ENCODE peak calls at places on chromosomes 5 and 9, in nine cellular contexts. O, U, T, W, P, J, X, C and I are unnamed samples.

GRCh38 chr9:97847474-97848236 is 5.4 kb upstream of the FOXE1 start:
- DNase-seq in J (no peak), P (no peak), W (no peak), U (no peak), X (no peak), T (no peak), C (no peak), O (no peak), I (peak; percentile 78)

GRCh38 chr5:8913522-8913921 is 632.4 kb downstream of the SEMA5A start:
- DNase-seq in C (no peak), W (peak; percentile 80), O (no peak), T (no peak), P (no peak), X (no peak), J (no peak), U (no peak), I (no peak)

GRCh38 chr5:127228540-127229184 is 61.9 kb upstream of the MEGF10 start:
- DNase-seq in X (no peak), J (no peak), T (peak; percentile 7), O (no peak), P (no peak), C (no peak), U (no peak), W (no peak), I (no peak)

GRCh38 chr9:76441551-76442322 is 17.2 kb upstream of the GCNT1 start:
- DNase-seq in W (no peak), X (peak; percentile 34), T (no peak), C (no peak), P (no peak), J (peak; percentile 24), U (no peak), O (no peak), I (no peak)

GRCh38 chr9:133956520-133957076 is 35.5 kb downstream of the VAV2 start:
- DNase-seq in O (no peak), T (no peak), P (no peak), X (no peak), C (no peak), J (no peak), W (no peak), U (peak; percentile 39), I (peak; percentile 92)

GRCh38 chr9:126809068-126809467 is 4.2 kb downstream of the ZBTB43 start:
- DNase-seq in W (no peak), P (no peak), J (peak; percentile 87), T (no peak), X (peak; percentile 87), O (no peak), C (no peak), U (no peak), I (no peak)

GRCh38 chr5:79001471-79001870 is 16.4 kb upstream of the ARSB start:
- DNase-seq in C (no peak), O (no peak), T (no peak), P (no peak), X (peak; percentile 12), J (no peak), W (no peak), U (no peak), I (no peak)

GRCh38 chr9:117116084-117116483 is 298.8 kb downstream of the ASTN2 start:
- DNase-seq in W (peak; percentile 10), X (no peak), U (no peak), O (no peak), J (no peak), C (no peak), P (no peak), T (no peak), I (no peak)

GRCh38 chr5:13143630-13144029 is 800.9 kb downstream of the DNAH5 start:
- DNase-seq in C (no peak), X (peak; percentile 99), W (no peak), J (peak; percentile 89), U (no peak), O (no peak), P (no peak), T (no peak), I (no peak)

GRCh38 chr9:76521244-76521673 is 62.3 kb downstream of the GCNT1 start:
- DNase-seq in P (no peak), O (no peak), W (no peak), X (peak; percentile 71), T (no peak), C (no peak), J (no peak), U (no peak), I (no peak)

GRCh38 chr9:374726-375125 is 160.1 kb downstream of the DOCK8 start:
- DNase-seq in U (no peak), C (no peak), J (no peak), P (no peak), T (no peak), X (no peak), W (no peak), O (no peak), I (no peak)

GRCh38 chr9:98935064-98935463 is 8.6 kb upstream of the COL15A1 start:
- DNase-seq in J (no peak), O (no peak), T (no peak), U (no peak), W (no peak), P (no peak), C (no peak), X (no peak), I (no peak)

GRCh38 chr5:84597904-84598303 is 213.2 kb upstream of the EDIL3 start:
- DNase-seq in J (no peak), T (no peak), X (no peak), P (no peak), U (no peak), O (no peak), C (no peak), W (no peak), I (no peak)

GRCh38 chr9:120741701-120742100 is 27.4 kb upstream of the MEGF9 start:
- DNase-seq in O (no peak), P (no peak), J (no peak), T (no peak), W (no peak), U (no peak), X (peak; percentile 30), C (no peak), I (no peak)

GRCh38 chr5:759111-759741 is 25.3 kb downstream of the ZDHHC11B start:
- DNase-seq in U (peak; percentile 77), T (peak; percentile 84), W (no peak), C (no peak), O (peak; percentile 84), P (no peak), J (no peak), X (no peak), I (peak; percentile 84)

GRCh38 chr5:126430631-126431030 is 7.4 kb downstream of the GRAMD2B start:
- DNase-seq in T (no peak), J (no peak), O (no peak), W (no peak), U (no peak), C (no peak), X (no peak), P (no peak), I (no peak)

GRCh38 chr9:137254624-137255447 is at the start of gene NELFB:
- DNase-seq in O (peak; percentile 98), J (peak; percentile 86), X (peak; percentile 88), W (peak; percentile 89), U (peak; percentile 97), P (peak; percentile 93), T (peak; percentile 97), C (no peak), I (peak; percentile 98)

GRCh38 chr9:100428871-100429654 is 2.1 kb downstream of the MSANTD3 start:
- DNase-seq in X (peak; percentile 99), C (peak; percentile 98), T (no peak), W (no peak), U (no peak), O (peak; percentile 95), J (peak; percentile 97), P (peak; percentile 83), I (no peak)

GRCh38 chr5:126188804-126189203 is 234.4 kb upstream of the GRAMD2B start:
- DNase-seq in T (no peak), P (no peak), C (no peak), U (no peak), J (peak; percentile 11), O (no peak), W (no peak), X (peak; percentile 29), I (no peak)

GRCh38 chr9:91036826-91037510 is 235.3 kb downstream of the SYK start:
- DNase-seq in C (no peak), J (peak; percentile 87), O (peak; percentile 77), T (peak; percentile 79), W (no peak), X (peak; percentile 66), P (peak; percentile 69), U (peak; percentile 75), I (peak; percentile 89)
- TF ChIP-seq CTCF in C (peak; percentile 76), J (peak; percentile 28), O (peak; percentile 75), T (peak; percentile 64), W (no peak), X (peak; percentile 39), P (peak; percentile 53), U (peak; percentile 66), I (peak; percentile 76)

GRCh38 chr5:103393131-103393754 is 134.7 kb downstream of the MACIR start:
- DNase-seq in T (no peak), C (peak; percentile 37), O (no peak), J (no peak), X (no peak), P (peak; percentile 90), U (no peak), W (peak; percentile 84), I (no peak)
- TF ChIP-seq CTCF in T (no peak), C (peak; percentile 32), O (no peak), J (no peak), X (no peak), P (peak; percentile 46), U (no peak), W (peak; percentile 22), I (no peak)

DNA sequence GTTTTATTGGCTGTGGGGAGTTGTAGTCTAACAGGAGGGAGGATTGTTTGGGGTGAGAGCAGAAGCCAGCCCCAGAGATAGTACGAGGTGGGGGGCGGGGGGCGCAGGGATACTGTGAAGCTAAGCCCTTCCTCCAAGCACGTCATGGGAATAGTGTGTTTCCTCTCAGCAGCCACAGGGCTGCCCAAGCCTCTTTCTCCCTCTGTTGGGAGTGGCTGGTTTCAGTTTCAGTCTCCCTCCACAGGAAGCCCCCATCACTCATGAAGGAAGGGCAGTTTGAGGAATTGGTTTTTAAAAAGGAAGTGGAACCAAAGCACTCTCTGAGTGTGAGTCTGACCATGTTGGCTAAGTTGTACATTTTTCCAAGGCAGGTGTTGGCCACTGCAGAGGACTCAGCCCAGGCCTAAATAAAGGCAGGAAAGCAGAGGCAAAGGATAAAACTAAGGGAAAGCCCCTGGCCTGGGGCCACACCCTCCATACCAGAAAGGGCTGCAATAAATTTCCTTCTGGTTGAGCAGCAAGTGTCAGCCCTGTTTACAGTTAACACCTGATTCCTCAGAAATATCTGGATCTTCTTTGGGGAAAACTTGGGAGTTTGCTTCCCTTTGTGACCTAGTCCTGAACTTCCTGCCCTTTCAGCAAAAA is 3.2 kb downstream of the RAB24 start:
- DNase-seq in C (no peak), U (no peak), O (no peak), J (peak; percentile 30), P (peak; percentile 70), W (peak; percentile 79), X (peak; percentile 57), T (peak; percentile 76), I (no peak)
- TF ChIP-seq CTCF in C (peak; percentile 42), U (no peak), O (no peak), J (no peak), P (no peak), W (no peak), X (no peak), T (peak; percentile 21), I (peak; percentile 40)

DNA sequence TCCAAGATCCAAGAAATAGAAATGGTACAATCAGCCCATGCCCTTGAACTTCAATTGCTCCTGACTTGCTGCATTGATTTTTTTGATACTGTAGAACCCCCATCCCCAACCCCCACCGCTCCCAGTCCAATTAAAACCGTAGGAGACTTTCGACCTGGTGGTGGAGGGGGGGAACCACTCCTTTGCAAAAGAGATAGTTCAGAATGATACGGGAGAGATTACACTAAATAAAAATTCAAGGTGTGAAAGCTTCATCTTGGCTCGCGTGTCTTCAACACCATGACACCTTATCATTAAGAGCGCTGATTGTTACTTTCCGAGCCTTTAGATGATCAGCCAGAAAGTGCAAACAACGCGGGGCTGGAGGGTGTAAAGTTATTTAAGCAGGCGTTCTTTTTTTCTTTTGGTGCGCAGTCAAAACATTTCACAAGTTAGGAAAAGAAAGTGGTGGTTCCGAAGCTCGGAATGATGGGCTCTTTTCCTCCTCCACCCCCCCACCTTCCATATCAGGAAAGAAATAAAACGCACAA is 1.3 kb upstream of the ZNF462 start:
- DNase-seq in X (peak; percentile 25), U (no peak), O (no peak), P (no peak), W (no peak), C (no peak), T (no peak), J (peak; percentile 29), I (no peak)
- TF ChIP-seq CTCF in X (no peak), U (no peak), O (no peak), P (no peak), W (no peak), C (no peak), T (no peak), J (no peak), I (no peak)